ENCODE peak calls at places on chromosomes 4 and X, in seven cellular contexts. One of them, this sample, is unnamed.

GRCh38 chr4:187547281-187547680 is 448.3 kb upstream of the ZFP42 start:
- DNase-seq in tibial nerve: no peak
- DNase-seq in A549: no peak
- DNase-seq in gastrocnemius medialis: no peak
- DNase-seq in heart left ventricle: no peak
- DNase-seq in ovary: no peak
- DNase-seq in A673: no peak
- DNase-seq in this sample: no peak

GRCh38 chr4:60590116-60590515 is 610.0 kb upstream of the ADGRL3 start:
- DNase-seq in A673: no peak
- DNase-seq in ovary: no peak
- DNase-seq in heart left ventricle: no peak
- DNase-seq in A549: no peak
- DNase-seq in tibial nerve: no peak
- DNase-seq in gastrocnemius medialis: no peak
- DNase-seq in this sample: no peak

GRCh38 chrX:24563291-24564010 is 83.7 kb downstream of the PCYT1B start:
- DNase-seq in A673: peak; percentile 10
- DNase-seq in ovary: no peak
- DNase-seq in tibial nerve: no peak
- DNase-seq in heart left ventricle: no peak
- DNase-seq in A549: no peak
- DNase-seq in gastrocnemius medialis: no peak
- DNase-seq in this sample: no peak

GRCh38 chr4:137212601-137213000 is 319.7 kb downstream of the PCDH18 start:
- DNase-seq in ovary: no peak
- DNase-seq in A673: no peak
- DNase-seq in tibial nerve: no peak
- DNase-seq in A549: no peak
- DNase-seq in heart left ventricle: no peak
- DNase-seq in gastrocnemius medialis: no peak
- DNase-seq in this sample: no peak

GRCh38 chr4:158625544-158625943 is 46.1 kb downstream of the C4orf46 start:
- DNase-seq in A673: no peak
- DNase-seq in gastrocnemius medialis: no peak
- DNase-seq in A549: no peak
- DNase-seq in tibial nerve: no peak
- DNase-seq in heart left ventricle: no peak
- DNase-seq in ovary: no peak
- DNase-seq in this sample: no peak

GRCh38 chr4:137226221-137226620 is 306.1 kb downstream of the PCDH18 start:
- DNase-seq in heart left ventricle: no peak
- DNase-seq in gastrocnemius medialis: no peak
- DNase-seq in A549: no peak
- DNase-seq in tibial nerve: no peak
- DNase-seq in A673: no peak
- DNase-seq in ovary: no peak
- DNase-seq in this sample: no peak

GRCh38 chrX:16970977-16971376 is 24.5 kb downstream of the REPS2 start:
- DNase-seq in tibial nerve: no peak
- DNase-seq in ovary: no peak
- DNase-seq in gastrocnemius medialis: no peak
- DNase-seq in A673: no peak
- DNase-seq in A549: no peak
- DNase-seq in heart left ventricle: no peak
- DNase-seq in this sample: no peak

GRCh38 chrX:41621236-41621651 is 67.5 kb upstream of the GPR34 start:
- DNase-seq in tibial nerve: no peak
- DNase-seq in A549: peak; percentile 73
- DNase-seq in A673: no peak
- DNase-seq in ovary: no peak
- DNase-seq in heart left ventricle: no peak
- DNase-seq in gastrocnemius medialis: no peak
- DNase-seq in this sample: no peak

GRCh38 chr4:130808492-130808891 is 1712.5 kb downstream of the C4orf33 start:
- DNase-seq in gastrocnemius medialis: no peak
- DNase-seq in tibial nerve: no peak
- DNase-seq in A673: peak; percentile 70
- DNase-seq in A549: peak; percentile 3
- DNase-seq in heart left ventricle: no peak
- DNase-seq in ovary: no peak
- DNase-seq in this sample: no peak

GRCh38 chr4:184409911-184410692 is 64.2 kb downstream of the IRF2 start:
- DNase-seq in A549: no peak
- DNase-seq in tibial nerve: no peak
- DNase-seq in gastrocnemius medialis: no peak
- DNase-seq in A673: no peak
- DNase-seq in heart left ventricle: peak; percentile 71
- DNase-seq in ovary: no peak
- DNase-seq in this sample: no peak

GRCh38 chr4:106255195-106255594 is 60.8 kb downstream of the TBCK start:
- DNase-seq in ovary: no peak
- DNase-seq in tibial nerve: no peak
- DNase-seq in A673: no peak
- DNase-seq in heart left ventricle: no peak
- DNase-seq in A549: no peak
- DNase-seq in gastrocnemius medialis: no peak
- DNase-seq in this sample: no peak

GRCh38 chr4:23083391-23083790 is 390.7 kb downstream of the GBA3 start:
- DNase-seq in A673: no peak
- DNase-seq in ovary: no peak
- DNase-seq in heart left ventricle: no peak
- DNase-seq in tibial nerve: no peak
- DNase-seq in A549: no peak
- DNase-seq in gastrocnemius medialis: no peak
- DNase-seq in this sample: no peak

GRCh38 chr4:23084559-23085248 is 392.0 kb downstream of the GBA3 start:
- DNase-seq in ovary: no peak
- DNase-seq in A673: no peak
- DNase-seq in A549: peak; percentile 2
- DNase-seq in gastrocnemius medialis: no peak
- DNase-seq in tibial nerve: no peak
- DNase-seq in heart left ventricle: no peak
- DNase-seq in this sample: no peak

GRCh38 chr4:23085249-23085568 is 392.5 kb downstream of the GBA3 start:
- DNase-seq in A673: no peak
- DNase-seq in ovary: no peak
- DNase-seq in A549: no peak
- DNase-seq in heart left ventricle: no peak
- DNase-seq in tibial nerve: no peak
- DNase-seq in gastrocnemius medialis: no peak
- DNase-seq in this sample: no peak
- H3K4me3 ChIP-seq in A673: no peak overlapping the region
- H3K4me3 ChIP-seq in ovary: no peak overlapping the region
- H3K4me3 ChIP-seq in A549: no peak overlapping the region
- H3K4me3 ChIP-seq in heart left ventricle: no peak overlapping the region
- H3K4me3 ChIP-seq in tibial nerve: no peak overlapping the region
- H3K4me3 ChIP-seq in gastrocnemius medialis: no peak overlapping the region
- H3K4me3 ChIP-seq in this sample: no peak overlapping the region

GRCh38 chr4:97153042-97153441 is 990.2 kb downstream of the STPG2 start:
- DNase-seq in heart left ventricle: no peak
- DNase-seq in tibial nerve: no peak
- DNase-seq in A549: peak; percentile 1
- DNase-seq in A673: peak; percentile 0
- DNase-seq in gastrocnemius medialis: no peak
- DNase-seq in ovary: no peak
- DNase-seq in this sample: no peak
- TF ChIP-seq CTCF in heart left ventricle: no peak
- TF ChIP-seq CTCF in tibial nerve: no peak
- TF ChIP-seq CTCF in A549: no peak
- TF ChIP-seq CTCF in A673: no peak
- TF ChIP-seq CTCF in gastrocnemius medialis: no peak
- TF ChIP-seq CTCF in ovary: no peak
- TF ChIP-seq CTCF in this sample: no peak

GRCh38 chr4:87632469-87632868 is 17.6 kb upstream of the DMP1 start:
- DNase-seq in gastrocnemius medialis: no peak
- DNase-seq in A549: no peak
- DNase-seq in tibial nerve: no peak
- DNase-seq in A673: no peak
- DNase-seq in ovary: no peak
- DNase-seq in heart left ventricle: no peak
- DNase-seq in this sample: no peak

GRCh38 chr4:87631668-87632067 is 18.4 kb upstream of the DMP1 start:
- DNase-seq in gastrocnemius medialis: no peak
- DNase-seq in A549: no peak
- DNase-seq in A673: no peak
- DNase-seq in heart left ventricle: no peak
- DNase-seq in tibial nerve: no peak
- DNase-seq in ovary: no peak
- DNase-seq in this sample: no peak

GRCh38 chr4:87633239-87633638 is 16.8 kb upstream of the DMP1 start:
- DNase-seq in A549: peak; percentile 2
- DNase-seq in A673: peak; percentile 55
- DNase-seq in heart left ventricle: no peak
- DNase-seq in tibial nerve: no peak
- DNase-seq in gastrocnemius medialis: no peak
- DNase-seq in ovary: no peak
- DNase-seq in this sample: no peak
- H3K4me3 ChIP-seq in A549: no peak overlapping the region
- H3K4me3 ChIP-seq in A673: no peak overlapping the region
- H3K4me3 ChIP-seq in heart left ventricle: no peak overlapping the region
- H3K4me3 ChIP-seq in tibial nerve: no peak overlapping the region
- H3K4me3 ChIP-seq in gastrocnemius medialis: no peak overlapping the region
- H3K4me3 ChIP-seq in ovary: no peak overlapping the region
- H3K4me3 ChIP-seq in this sample: no peak overlapping the region

DNA sequence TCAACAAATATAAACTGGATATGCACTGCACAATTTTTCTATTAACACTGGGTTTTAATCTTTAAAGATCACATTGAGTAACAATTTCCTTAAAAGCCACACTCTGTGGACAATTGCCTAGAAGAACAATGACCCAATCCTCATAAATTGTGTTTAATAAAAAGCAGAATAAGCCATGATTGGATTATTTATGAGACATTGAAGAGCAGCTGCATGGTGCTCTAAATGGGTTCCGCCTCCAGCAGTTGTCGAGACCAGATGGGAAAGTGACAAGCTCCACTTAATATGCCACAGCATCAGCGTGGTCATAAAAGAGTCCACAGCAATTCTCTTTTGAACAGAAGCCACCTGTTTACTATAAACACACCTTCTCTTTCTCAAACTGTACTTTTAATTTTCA is 635.2 kb upstream of the FRG1 start:
- DNase-seq in tibial nerve: no peak
- DNase-seq in A549: no peak
- DNase-seq in gastrocnemius medialis: no peak
- DNase-seq in heart left ventricle: no peak
- DNase-seq in ovary: no peak
- DNase-seq in A673: peak; percentile 44
- DNase-seq in this sample: no peak
- TF ChIP-seq CTCF in tibial nerve: no peak
- TF ChIP-seq CTCF in A549: no peak
- TF ChIP-seq CTCF in gastrocnemius medialis: no peak
- TF ChIP-seq CTCF in heart left ventricle: no peak
- TF ChIP-seq CTCF in ovary: no peak
- TF ChIP-seq CTCF in A673: no peak
- TF ChIP-seq CTCF in this sample: no peak

This sample was measured in lower leg skin.